ENCODE peak calls at places on chromosomes 4 and X, in eight cellular contexts. H, N, T, L, O, A, R and K are unnamed samples.
A peak's percentile ranks its signal among the peaks of the same experiment; 100 is the strongest.

GRCh38 chr4:4803216-4803903 is 56.1 kb upstream of the MSX1 start:
- DNase-seq in T (no peak), A (no peak), H (no peak), N (no peak), R (no peak), L (no peak), O (no peak), K (no peak)

GRCh38 chrX:23666282-23666681 is 1.0 kb upstream of the PRDX4 start:
- DNase-seq in T (no peak), A (no peak), R (no peak), L (no peak), O (no peak), H (no peak), N (no peak), K (no peak)

GRCh38 chr4:82698412-82698811 is 100.2 kb downstream of the SCD5 start:
- DNase-seq in H (no peak), R (no peak), L (no peak), T (no peak), A (no peak), N (no peak), O (no peak), K (no peak)

GRCh38 chr4:36651253-36651652 is 369.8 kb downstream of the DTHD1 start:
- DNase-seq in R (no peak), N (peak; percentile 12), H (no peak), O (no peak), A (no peak), L (no peak), T (no peak), K (no peak)

GRCh38 chr4:174156239-174156826 is 127.1 kb downstream of the FBXO8 start:
- DNase-seq in N (peak; percentile 3), O (no peak), A (no peak), H (peak; percentile 0), T (peak; percentile 50), R (peak; percentile 23), L (peak; percentile 56), K (peak; percentile 13)

GRCh38 chr4:73856518-73856917 is 3.4 kb downstream of the PF4V1 start:
- DNase-seq in T (no peak), L (no peak), N (no peak), O (no peak), R (peak; percentile 4), A (no peak), H (no peak), K (peak; percentile 40)

GRCh38 chr4:186068581-186069402 is at the start of gene TLR3:
- DNase-seq in T (peak; percentile 27), O (no peak), A (no peak), R (no peak), N (no peak), L (no peak), H (no peak), K (no peak)

GRCh38 chrX:138945219-138945618 is 233.7 kb upstream of the FGF13 start:
- DNase-seq in H (no peak), O (no peak), R (no peak), A (no peak), L (no peak), N (no peak), T (no peak), K (no peak)

GRCh38 chr4:81353861-81354260 is 117.8 kb downstream of the RASGEF1B start:
- DNase-seq in R (no peak), L (no peak), O (no peak), H (no peak), T (no peak), A (no peak), N (no peak), K (no peak)

GRCh38 chrX:71183341-71183740 is 38.7 kb downstream of the NLGN3 start:
- DNase-seq in H (no peak), A (no peak), L (no peak), N (no peak), R (peak; percentile 78), O (no peak), T (no peak), K (no peak)

GRCh38 chr4:46975841-46976551 is 17.4 kb downstream of the GABRA4 start:
- DNase-seq in R (no peak), H (no peak), O (no peak), T (no peak), L (no peak), A (no peak), N (no peak), K (no peak)

GRCh38 chr4:146407669-146408084 is 114.1 kb downstream of the SLC10A7 start:
- DNase-seq in R (no peak), H (no peak), T (no peak), N (no peak), A (no peak), L (no peak), O (no peak), K (no peak)

GRCh38 chr4:150181536-150181935 is 103.3 kb downstream of the DCLK2 start:
- DNase-seq in N (no peak), T (no peak), O (no peak), L (no peak), H (no peak), R (no peak), A (no peak), K (no peak)

GRCh38 chr4:168724960-168725359 is 228.1 kb downstream of the PALLD start:
- DNase-seq in T (no peak), R (no peak), H (no peak), N (no peak), L (no peak), O (no peak), A (no peak), K (no peak)

GRCh38 chr4:53558061-53558801 is 33.1 kb downstream of the LNX1 start:
- DNase-seq in R (no peak), H (no peak), A (no peak), O (no peak), L (peak; percentile 20), N (no peak), T (no peak), K (no peak)

GRCh38 chr4:152516156-152516555 is 19.7 kb downstream of the FBXW7 start:
- DNase-seq in R (no peak), L (no peak), T (no peak), H (no peak), N (no peak), A (no peak), O (no peak), K (no peak)

GRCh38 chr4:16031554-16032381 is 52.1 kb downstream of the PROM1 start:
- DNase-seq in T (no peak), O (no peak), H (no peak), R (no peak), L (no peak), N (no peak), A (no peak), K (no peak)

GRCh38 chrX:108139303-108139702 is 47.7 kb downstream of the ATG4A start:
- DNase-seq in L (peak; percentile 0), O (no peak), N (no peak), H (no peak), T (peak; percentile 1), A (no peak), R (no peak), K (no peak)

GRCh38 chr4:156971623-156972369 is at the start of gene PDGFC:
- DNase-seq in N (no peak), A (no peak), R (peak; percentile 63), T (peak; percentile 8), L (peak; percentile 7), H (peak; percentile 5), O (no peak), K (peak; percentile 57)

GRCh38 chr4:1717129-1718094 is 3.7 kb downstream of the TMEM129 start:
- DNase-seq in T (no peak), H (no peak), L (no peak), O (no peak), N (no peak), A (no peak), R (no peak), K (no peak)

GRCh38 chrX:71493111-71493613 is 39.7 kb upstream of the OGT start:
- DNase-seq in O (no peak), H (no peak), N (no peak), L (no peak), T (no peak), R (peak; percentile 6), A (no peak), K (no peak)

GRCh38 chrX:42615161-42615563 is 162.8 kb downstream of the PPP1R2C start:
- DNase-seq in A (no peak), H (no peak), L (no peak), N (no peak), O (peak; percentile 31), R (no peak), T (peak; percentile 31), K (peak; percentile 17)

GRCh38 chr4:41656572-41657301 is 91.8 kb downstream of the PHOX2B start:
- DNase-seq in R (no peak), T (no peak), L (no peak), H (no peak), O (no peak), N (no peak), A (no peak), K (no peak)

GRCh38 chr4:113423631-113424030 is 337.9 kb downstream of the CAMK2D start:
- DNase-seq in H (no peak), R (no peak), A (no peak), N (no peak), T (no peak), L (no peak), O (no peak), K (no peak)

GRCh38 chrX:115892056-115892708 is 278.4 kb upstream of the AGTR2 start:
- DNase-seq in L (no peak), T (no peak), O (no peak), A (no peak), R (peak; percentile 24), H (no peak), N (no peak), K (no peak)

GRCh38 chr4:112063260-112063659 is 82.0 kb upstream of the FAM241A start:
- DNase-seq in A (no peak), N (no peak), O (no peak), H (no peak), L (no peak), T (no peak), R (no peak), K (no peak)

GRCh38 chr4:212438-213174 is 88.3 kb downstream of the ZNF718 start:
- DNase-seq in A (no peak), O (no peak), T (no peak), L (peak; percentile 4), R (no peak), H (peak; percentile 13), N (no peak), K (no peak)

GRCh38 chr4:61468091-61468720 is 268.1 kb downstream of the ADGRL3 start:
- DNase-seq in A (no peak), N (no peak), H (no peak), T (peak; percentile 83), L (no peak), O (no peak), R (no peak), K (no peak)

GRCh38 chr4:104283303-104283702 is 211.4 kb downstream of the CXXC4 start:
- DNase-seq in R (no peak), H (no peak), O (no peak), L (no peak), A (no peak), N (no peak), T (no peak), K (no peak)

GRCh38 chr4:156889616-156890594 is 81.7 kb downstream of the PDGFC start:
- DNase-seq in L (no peak), H (no peak), T (no peak), R (no peak), O (no peak), N (no peak), A (no peak), K (no peak)

GRCh38 chr4:131296192-131296591 is 1852.9 kb upstream of the PCDH10 start:
- DNase-seq in T (no peak), L (no peak), N (no peak), R (no peak), O (no peak), H (no peak), A (no peak), K (no peak)

GRCh38 chr4:3640587-3640962 is 108.4 kb upstream of the LRPAP1 start:
- DNase-seq in H (no peak), N (no peak), O (no peak), T (no peak), R (no peak), A (no peak), L (no peak), K (no peak)

GRCh38 chr4:169040559-169041261 is 30.7 kb upstream of the CBR4 start:
- DNase-seq in N (no peak), R (no peak), H (no peak), A (no peak), L (no peak), O (no peak), T (no peak), K (no peak)

GRCh38 chr4:53003959-53004358 is 141.8 kb downstream of the RASL11B start:
- DNase-seq in R (no peak), L (no peak), T (no peak), O (no peak), N (no peak), A (no peak), H (no peak), K (no peak)